ENCODE peak calls at places on chromosomes 3 and 15, in six cellular contexts. L is stimulated activated CD4-positive, alpha-beta T cell treated with anti-CD3 and anti-CD28 coated beads, Interleukin-1b, Interleukin-23, amount 100 ng/mL, for 1 hour; E is AML-193; A is AG09309; S is NCI-H774; J is lower leg skin. W is an unnamed sample.

GRCh38 chr15:93072440-93073394 is 16.3 kb downstream of the RGMA start:
- DNase-seq in L (no peak), E (no peak), A (no peak), S (no peak), J (no peak), W (no peak)

GRCh38 chr3:112818289-112818688 is 28.4 kb downstream of the CD200R1L start:
- DNase-seq in L (no peak), E (peak), A (peak), S (no peak), J (no peak), W (no peak)

GRCh38 chr15:90637693-90638092 is 79.5 kb upstream of the BLM start:
- DNase-seq in L (no peak), E (no peak), A (no peak), S (no peak), J (no peak), W (no peak)

GRCh38 chr15:71739355-71739754 is 71.0 kb upstream of the NR2E3 start:
- DNase-seq in L (no peak), E (no peak), A (no peak), S (no peak), J (no peak), W (no peak)

GRCh38 chr3:97981886-97982285 is 9.7 kb upstream of the RIOX2 start:
- DNase-seq in L (no peak), E (no peak), A (no peak), S (no peak), J (no peak), W (no peak)

GRCh38 chr15:48102167-48102566 is 18.6 kb upstream of the SLC24A5 start:
- DNase-seq in L (no peak), E (no peak), A (no peak), S (no peak), J (no peak), W (no peak)

GRCh38 chr3:73569246-73569760 is 55.4 kb downstream of the PDZRN3 start:
- DNase-seq in L (no peak), E (no peak), A (no peak), S (no peak), J (no peak), W (no peak)

GRCh38 chr15:41492597-41493204 is 973 bp upstream of the ITPKA start:
- DNase-seq in L (no peak), E (no peak), A (no peak), S (no peak), J (no peak), W (no peak)

GRCh38 chr3:14576163-14576562 is 36.0 kb upstream of the GRIP2 start:
- DNase-seq in L (no peak), E (no peak), A (no peak), S (no peak), J (no peak), W (no peak)

GRCh38 chr15:101295607-101296225 is 668 bp upstream of the SNRPA1 start:
- DNase-seq in L (no peak), E (no peak), A (no peak), S (no peak), J (no peak), W (no peak)

GRCh38 chr3:154548341-154548740 is 118.4 kb upstream of the GPR149 start:
- DNase-seq in L (no peak), E (no peak), A (no peak), S (no peak), J (no peak), W (no peak)

GRCh38 chr15:78007965-78008886 is 69.3 kb downstream of the TBC1D2B start:
- DNase-seq in L (no peak), E (no peak), A (peak), S (no peak), J (no peak), W (no peak)